ENCODE peak calls at places on chromosome 2, in six cellular contexts. M, L, K, E, V and X are unnamed samples.

GRCh38 chr2:169714699-169715098 is 18.9 kb upstream of the KLHL23 start:
- DNase-seq in V (no peak), M (peak; percentile 40), L (no peak), K (no peak), E (no peak), X (no peak)

GRCh38 chr2:240060977-240061591 is 7.8 kb upstream of the OR6B3 start:
- DNase-seq in V (peak; percentile 45), L (peak; percentile 54), E (no peak), M (peak; percentile 69), K (peak; percentile 27), X (peak; percentile 14)

GRCh38 chr2:64157792-64158191 is 13.6 kb upstream of the PELI1 start:
- DNase-seq in E (no peak), K (peak; percentile 55), M (peak; percentile 15), V (no peak), L (no peak), X (peak; percentile 49)

GRCh38 chr2:127558911-127559310 is 23.4 kb downstream of the MYO7B start:
- DNase-seq in E (no peak), L (no peak), M (no peak), V (no peak), K (no peak), X (no peak)

GRCh38 chr2:121839584-121839983 is 84.1 kb downstream of the TSN start:
- DNase-seq in L (no peak), K (no peak), M (no peak), V (no peak), E (no peak), X (no peak)

GRCh38 chr2:46193356-46193755 is 103.9 kb upstream of the EPAS1 start:
- DNase-seq in M (no peak), E (no peak), K (no peak), V (no peak), L (no peak), X (no peak)

GRCh38 chr2:237866119-237866621 is 6.7 kb downstream of the RAMP1 start:
- DNase-seq in L (no peak), E (no peak), K (peak; percentile 88), V (no peak), M (peak; percentile 72), X (peak; percentile 85)

GRCh38 chr2:7878786-7879515 is 802.9 kb upstream of the ID2 start:
- DNase-seq in M (no peak), E (peak; percentile 90), L (no peak), K (no peak), V (no peak), X (no peak)

GRCh38 chr2:98552499-98553179 is 55.7 kb downstream of the COA5 start:
- DNase-seq in M (peak; percentile 75), K (peak; percentile 42), E (no peak), L (no peak), V (no peak), X (peak; percentile 22)

GRCh38 chr2:173048901-173049661 is 26.6 kb upstream of the MAP3K20 start:
- DNase-seq in M (peak; percentile 99), E (no peak), V (peak; percentile 99), K (peak; percentile 98), L (peak; percentile 97), X (peak; percentile 99)

GRCh38 chr2:167342769-167343168 is 454.5 kb downstream of the XIRP2 start:
- DNase-seq in L (no peak), V (no peak), E (no peak), K (no peak), M (no peak), X (no peak)

GRCh38 chr2:48423376-48423775 is 106.6 kb upstream of the STON1 start:
- DNase-seq in K (peak; percentile 85), V (peak; percentile 88), L (no peak), M (peak; percentile 96), E (no peak), X (peak; percentile 81)

GRCh38 chr2:218419630-218420216 is 800 bp downstream of the VIL1 start:
- DNase-seq in L (no peak), K (no peak), E (no peak), V (no peak), M (no peak), X (no peak)

GRCh38 chr2:118784860-118785259 is 62.6 kb downstream of the EN1 start:
- DNase-seq in M (no peak), E (no peak), L (no peak), V (no peak), K (no peak), X (no peak)

GRCh38 chr2:51013870-51014526 is 17.9 kb downstream of the NRXN1 start:
- DNase-seq in E (no peak), V (no peak), L (no peak), K (no peak), M (no peak), X (peak; percentile 0)

GRCh38 chr2:182784777-182785176 is 68.7 kb downstream of the DNAJC10 start:
- DNase-seq in K (peak; percentile 49), V (peak; percentile 9), E (no peak), M (peak; percentile 48), L (peak; percentile 28), X (peak; percentile 25)

GRCh38 chr2:161745866-161746614 is 121.8 kb downstream of the SLC4A10 start:
- DNase-seq in E (no peak), L (no peak), K (no peak), V (no peak), M (no peak), X (no peak)

GRCh38 chr2:59926706-59927105 is 626.7 kb downstream of the BCL11A start:
- DNase-seq in E (no peak), M (no peak), V (no peak), K (no peak), L (no peak), X (no peak)

GRCh38 chr2:99337931-99338580 is 867 bp downstream of the EIF5B start:
- DNase-seq in E (no peak), M (peak; percentile 45), K (peak; percentile 17), L (no peak), V (peak; percentile 32), X (peak; percentile 4)

GRCh38 chr2:16336491-16336890 is 329.1 kb downstream of the CYRIA start:
- DNase-seq in E (no peak), M (no peak), V (no peak), L (no peak), K (no peak), X (no peak)

GRCh38 chr2:118643286-118643685 is 204.2 kb downstream of the EN1 start:
- DNase-seq in M (no peak), V (no peak), E (no peak), L (no peak), K (peak; percentile 60), X (peak; percentile 49)

GRCh38 chr2:230976671-230977171 is 19.2 kb upstream of the SPATA3 start:
- DNase-seq in M (no peak), E (no peak), K (no peak), V (no peak), L (no peak), X (no peak)

GRCh38 chr2:3172265-3172935 is 205.2 kb downstream of the EIPR1 start:
- DNase-seq in V (peak; percentile 43), M (no peak), L (no peak), E (no peak), K (no peak), X (no peak)

GRCh38 chr2:180618570-180618969 is 361.8 kb upstream of the UBE2E3 start:
- DNase-seq in L (no peak), M (no peak), V (no peak), E (no peak), K (peak; percentile 17), X (peak; percentile 25)
- H3K9ac ChIP-seq in L (no peak overlapping the region), M (no peak overlapping the region), V (no peak overlapping the region), E (no peak overlapping the region), K (no peak overlapping the region), X (no peak overlapping the region)

GRCh38 chr2:189782221-189782671 is 1.9 kb downstream of the ORMDL1 start:
- DNase-seq in M (peak; percentile 63), V (peak; percentile 6), E (no peak), L (no peak), K (peak; percentile 26), X (peak; percentile 14)
- H3K9ac ChIP-seq in M (peak overlapping the region; percentile 85), V (peak overlapping the region; percentile 80), E (peak overlapping the region; percentile 38), L (no peak overlapping the region), K (no peak overlapping the region), X (peak overlapping the region; percentile 93)

GRCh38 chr2:200860092-200860795 is 4.2 kb downstream of the CLK1 start:
- DNase-seq in E (no peak), K (peak; percentile 37), V (peak; percentile 73), L (no peak), M (peak; percentile 86), X (peak; percentile 23)
- H3K9ac ChIP-seq in E (no peak overlapping the region), K (no peak overlapping the region), V (no peak overlapping the region), L (no peak overlapping the region), M (peak overlapping the region; percentile 100), X (no peak overlapping the region)

GRCh38 chr2:152440049-152440448 is 105.1 kb downstream of the FMNL2 start:
- DNase-seq in V (no peak), L (no peak), E (no peak), M (no peak), K (peak; percentile 16), X (no peak)

GRCh38 chr2:152440460-152440859 is 105.5 kb downstream of the FMNL2 start:
- DNase-seq in M (no peak), L (no peak), E (no peak), V (peak; percentile 82), K (no peak), X (no peak)

GRCh38 chr2:152436148-152436547 is 101.2 kb downstream of the FMNL2 start:
- DNase-seq in V (no peak), K (no peak), L (no peak), E (no peak), M (no peak), X (no peak)

GRCh38 chr2:152434395-152435182 is 99.6 kb downstream of the FMNL2 start:
- DNase-seq in V (no peak), M (no peak), L (no peak), K (no peak), E (no peak), X (no peak)

GRCh38 chr2:152437276-152437879 is 102.4 kb downstream of the FMNL2 start:
- DNase-seq in M (no peak), K (no peak), V (no peak), E (no peak), L (no peak), X (no peak)
- H3K9ac ChIP-seq in M (no peak overlapping the region), K (no peak overlapping the region), V (no peak overlapping the region), E (no peak overlapping the region), L (no peak overlapping the region), X (no peak overlapping the region)

GRCh38 chr2:72917138-72917874 is at the start of gene EMX1:
- DNase-seq in L (peak; percentile 60), K (no peak), V (peak; percentile 77), M (peak; percentile 46), E (peak; percentile 93), X (no peak)
- H3K9ac ChIP-seq in L (peak within 1 kb of the TSS; percentile 45), K (no peak within 1 kb of the TSS), V (no peak within 1 kb of the TSS), M (no peak within 1 kb of the TSS), E (no peak within 1 kb of the TSS), X (no peak within 1 kb of the TSS)

GRCh38 chr2:159890945-159891588 is 93.1 kb upstream of the CD302 start:
- DNase-seq in E (no peak), L (no peak), K (no peak), M (no peak), V (no peak), X (no peak)
- H3K9ac ChIP-seq in E (no peak overlapping the region), L (no peak overlapping the region), K (no peak overlapping the region), M (no peak overlapping the region), V (no peak overlapping the region), X (no peak overlapping the region)

GRCh38 chr2:176751314-176751713 is 461.3 kb upstream of the HNRNPA3 start:
- DNase-seq in V (no peak), K (no peak), E (no peak), L (no peak), M (no peak), X (no peak)

GRCh38 chr2:176744156-176744555 is 468.4 kb upstream of the HNRNPA3 start:
- DNase-seq in K (no peak), V (no peak), L (no peak), M (no peak), E (no peak), X (no peak)

GRCh38 chr2:176742271-176742670 is 470.3 kb upstream of the HNRNPA3 start:
- DNase-seq in V (no peak), M (no peak), L (no peak), K (no peak), E (no peak), X (no peak)

GRCh38 chr2:176745543-176746331 is 466.9 kb upstream of the HNRNPA3 start:
- DNase-seq in K (no peak), M (no peak), E (no peak), V (no peak), L (no peak), X (no peak)
- H3K9ac ChIP-seq in K (no peak overlapping the region), M (no peak overlapping the region), E (no peak overlapping the region), V (no peak overlapping the region), L (no peak overlapping the region), X (no peak overlapping the region)